ENCODE peak calls at places on chromosome 18, in ten cellular contexts. Y is K562; I is upper lobe of right lung; V is CD8-positive, alpha-beta T cell; N is pancreas; O is fibroblast of lung; K is mucosa of descending colon; M is psoas muscle; S is A549; F is sigmoid colon. H is an unnamed sample.

GRCh38 chr18:56044239-56044638 is 456.2 kb upstream of the TCF4 start:
- DNase-seq in Y (no peak), M (no peak), I (no peak), S (no peak), O (no peak), F (no peak), V (no peak), K (no peak), N (no peak), H (no peak)

GRCh38 chr18:2894131-2894840 is 47.5 kb downstream of the EMILIN2 start:
- DNase-seq in Y (peak), I (no peak), K (no peak), F (no peak), N (no peak), O (peak), V (no peak), S (no peak), M (no peak), H (no peak)

GRCh38 chr18:32530947-32531651 is 60.4 kb upstream of the GAREM1 start:
- DNase-seq in V (no peak), F (no peak), Y (no peak), I (no peak), M (no peak), S (no peak), N (no peak), K (no peak), O (peak), H (peak)

GRCh38 chr18:494602-494983 is 5.9 kb downstream of the COLEC12 start:
- DNase-seq in Y (no peak), N (no peak), I (no peak), O (peak), M (no peak), S (no peak), V (no peak), F (no peak), K (no peak), H (peak)

GRCh38 chr18:63376493-63377053 is 9.6 kb upstream of the KDSR start:
- DNase-seq in V (no peak), Y (no peak), M (no peak), F (no peak), N (no peak), K (no peak), O (peak), S (no peak), I (no peak), H (no peak)

GRCh38 chr18:24398515-24398914 is 891 bp upstream of the OSBPL1A start:
- DNase-seq in I (no peak), N (no peak), S (no peak), F (no peak), V (no peak), K (peak), M (no peak), O (peak), Y (no peak), H (peak)

GRCh38 chr18:2969695-2970094 is 43.2 kb downstream of the LPIN2 start:
- DNase-seq in O (no peak), I (no peak), M (no peak), S (no peak), N (no peak), Y (no peak), K (no peak), F (no peak), V (no peak), H (no peak)

GRCh38 chr18:76441002-76441667 is 53.9 kb downstream of the ZNF516 start:
- DNase-seq in V (no peak), K (no peak), N (peak), Y (no peak), M (no peak), O (no peak), S (no peak), F (peak), I (peak), H (no peak)

GRCh38 chr18:75362435-75362834 is 65.1 kb downstream of the SMIM21 start:
- DNase-seq in S (no peak), M (no peak), N (no peak), Y (no peak), O (no peak), K (no peak), V (no peak), I (no peak), F (no peak), H (no peak)

GRCh38 chr18:9147440-9148238 is 11.1 kb downstream of the ANKRD12 start:
- DNase-seq in N (no peak), Y (peak), S (peak), F (no peak), K (no peak), V (no peak), I (no peak), M (no peak), O (peak), H (peak)

GRCh38 chr18:23689616-23690504 is 607 bp downstream of the LAMA3 start:
- DNase-seq in N (peak), S (peak), I (peak), F (no peak), M (peak), K (peak), V (no peak), O (no peak), Y (no peak), H (no peak)

GRCh38 chr18:68796936-68797690 is 767 bp upstream of the CCDC102B start:
- DNase-seq in Y (no peak), K (no peak), I (no peak), S (no peak), M (no peak), O (peak), V (no peak), F (no peak), N (no peak), H (peak)

GRCh38 chr18:74511823-74512222 is 15.7 kb downstream of the CNDP2 start:
- DNase-seq in I (no peak), M (no peak), Y (no peak), K (no peak), O (no peak), S (no peak), V (no peak), F (peak), N (no peak), H (no peak)

GRCh38 chr18:28013064-28013463 is 163.9 kb downstream of the CDH2 start:
- DNase-seq in V (no peak), Y (no peak), M (no peak), F (no peak), N (no peak), O (peak), I (no peak), K (no peak), S (no peak), H (no peak)

GRCh38 chr18:46630160-46630559 is 26.9 kb downstream of the LOXHD1 start:
- DNase-seq in I (no peak), O (peak), N (no peak), F (no peak), S (no peak), K (no peak), Y (no peak), M (no peak), V (no peak), H (no peak)

GRCh38 chr18:34647251-34647650 is 62.8 kb upstream of the DTNA start:
- DNase-seq in V (no peak), Y (peak), O (no peak), I (no peak), K (no peak), S (peak), N (no peak), F (no peak), M (no peak), H (no peak)
- H3K4me3 ChIP-seq in V (no peak), Y (no peak), O (no peak), I (no peak), K (no peak), S (no peak), N (no peak), F (no peak), M (no peak), H (no peak)

GRCh38 chr18:30175061-30175574 is 867.4 kb downstream of the DSC3 start:
- DNase-seq in M (no peak), V (no peak), N (peak), F (no peak), K (peak), S (no peak), I (no peak), O (no peak), Y (peak), H (no peak)
- TF ChIP-seq CTCF in M (no peak), V (no peak), N (no peak), F (no peak), K (no peak), S (no peak), I (no peak), O (no peak), Y (no peak), H (no peak)

GRCh38 chr18:47919916-47920315 is 10.5 kb downstream of the SMAD2 start:
- DNase-seq in I (no peak), F (no peak), O (no peak), S (no peak), V (no peak), K (no peak), N (no peak), Y (no peak), M (no peak), H (no peak)
- H3K4me3 ChIP-seq in I (no peak), F (no peak), O (no peak), S (no peak), V (no peak), K (no peak), N (no peak), Y (no peak), M (no peak), H (no peak)

DNA sequence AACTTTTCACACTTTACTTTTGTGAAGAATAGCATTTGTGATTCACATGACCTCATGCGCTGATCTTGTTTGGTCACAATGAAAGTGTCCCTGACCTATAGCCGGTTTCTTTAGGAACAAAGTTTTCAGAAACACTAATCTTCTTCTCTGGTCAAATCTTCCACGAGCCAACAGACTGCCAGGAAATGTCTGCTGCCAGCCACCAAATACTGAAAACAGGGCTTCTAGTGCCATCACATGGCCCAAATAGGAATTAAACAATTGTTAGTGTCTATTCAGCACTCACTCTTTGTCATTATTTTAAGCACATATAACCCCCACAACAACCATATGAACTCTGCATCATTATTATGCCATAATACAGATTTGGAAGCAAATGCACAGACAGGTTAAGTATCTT is 286.5 kb upstream of the SYT4 start:
- DNase-seq in F (no peak), N (peak), V (no peak), I (no peak), S (no peak), O (peak), M (no peak), K (no peak), Y (no peak), H (peak)
- TF ChIP-seq CTCF in F (peak), N (peak), V (no peak), I (peak), S (peak), O (peak), M (peak), K (no peak), Y (no peak), H (peak)

GRCh38 chr18:71168576-71169145 is 879.8 kb downstream of the SOCS6 start:
- DNase-seq in Y (no peak), S (no peak), K (no peak), I (no peak), O (peak), V (no peak), N (no peak), F (no peak), M (no peak), H (peak)
- H3K4me3 ChIP-seq in Y (no peak), S (no peak), K (no peak), I (no peak), O (no peak), V (no peak), N (no peak), F (no peak), M (no peak), H (no peak)

DNA sequence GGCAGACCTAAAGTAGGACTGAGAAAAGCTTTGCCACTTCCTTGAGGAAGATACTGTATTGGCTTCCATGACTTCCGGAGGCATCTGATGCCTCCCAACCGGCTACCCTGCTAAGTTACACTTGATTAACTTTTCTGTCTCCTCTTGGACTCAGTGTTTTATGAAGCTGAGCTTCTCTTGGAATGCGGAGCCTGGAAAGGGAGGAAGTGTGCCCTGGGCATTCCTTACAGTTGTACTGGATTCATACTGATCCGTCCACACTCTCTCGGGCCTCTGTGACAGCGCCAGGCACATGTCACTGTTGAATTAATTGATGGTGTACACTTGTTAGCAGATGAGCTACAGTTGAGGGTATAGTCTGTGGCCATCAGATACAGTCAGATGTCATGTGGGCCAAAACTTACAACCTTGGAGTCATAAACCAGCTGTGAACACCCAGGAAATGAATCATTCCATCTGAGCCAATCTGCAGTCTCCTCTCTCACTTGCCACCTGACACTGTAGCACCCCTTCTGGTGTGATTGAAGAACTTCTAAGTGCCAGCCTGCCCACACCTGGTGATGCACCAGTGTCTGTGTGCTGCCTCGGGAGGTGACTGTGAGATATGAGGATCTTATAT is 122.5 kb downstream of the FHOD3 start:
- DNase-seq in S (no peak), V (no peak), K (no peak), O (peak), F (no peak), N (no peak), Y (peak), I (no peak), M (no peak), H (no peak)
- TF ChIP-seq CTCF in S (no peak), V (no peak), K (no peak), O (no peak), F (no peak), N (no peak), Y (peak), I (no peak), M (peak), H (no peak)

GRCh38 chr18:13219012-13219396 is 444 bp downstream of the LDLRAD4 start:
- DNase-seq in F (no peak), S (no peak), M (no peak), I (no peak), N (peak), K (no peak), Y (no peak), V (no peak), O (no peak), H (no peak)
- H3K4me3 ChIP-seq in F (peak), S (peak), M (peak), I (peak), N (peak), K (peak), Y (no peak), V (peak), O (no peak), H (no peak)

GRCh38 chr18:52670903-52671302 is 330.9 kb downstream of the DCC start:
- DNase-seq in M (no peak), O (peak), I (no peak), Y (no peak), K (no peak), F (no peak), S (peak), V (no peak), N (no peak), H (peak)
- TF ChIP-seq CTCF in M (no peak), O (no peak), I (peak), Y (no peak), K (no peak), F (no peak), S (peak), V (no peak), N (no peak), H (peak)

GRCh38 chr18:47930844-47931706 is 616 bp upstream of the SMAD2 start:
- DNase-seq in M (peak), V (peak), F (peak), Y (peak), N (peak), K (peak), S (peak), I (peak), O (peak), H (peak)

GRCh38 chr18:47926101-47926850 is 4.2 kb downstream of the SMAD2 start:
- DNase-seq in K (no peak), N (no peak), O (no peak), V (no peak), I (no peak), S (no peak), M (no peak), F (no peak), Y (peak), H (no peak)

GRCh38 chr18:47930086-47930843 is at the start of gene SMAD2:
- DNase-seq in F (peak), S (peak), Y (peak), N (peak), O (peak), M (peak), V (peak), I (peak), K (peak), H (peak)

GRCh38 chr18:47929681-47930085 is 776 bp downstream of the SMAD2 start:
- DNase-seq in F (no peak), V (no peak), I (no peak), Y (peak), O (no peak), M (no peak), N (no peak), K (no peak), S (no peak), H (no peak)

GRCh38 chr18:47928466-47928865 is 2.0 kb downstream of the SMAD2 start:
- DNase-seq in K (no peak), O (peak), F (no peak), V (no peak), S (no peak), I (no peak), N (no peak), M (no peak), Y (peak), H (peak)
- H3K4me3 ChIP-seq in K (no peak), O (peak), F (peak), V (peak), S (peak), I (peak), N (no peak), M (peak), Y (peak), H (peak)

DNA sequence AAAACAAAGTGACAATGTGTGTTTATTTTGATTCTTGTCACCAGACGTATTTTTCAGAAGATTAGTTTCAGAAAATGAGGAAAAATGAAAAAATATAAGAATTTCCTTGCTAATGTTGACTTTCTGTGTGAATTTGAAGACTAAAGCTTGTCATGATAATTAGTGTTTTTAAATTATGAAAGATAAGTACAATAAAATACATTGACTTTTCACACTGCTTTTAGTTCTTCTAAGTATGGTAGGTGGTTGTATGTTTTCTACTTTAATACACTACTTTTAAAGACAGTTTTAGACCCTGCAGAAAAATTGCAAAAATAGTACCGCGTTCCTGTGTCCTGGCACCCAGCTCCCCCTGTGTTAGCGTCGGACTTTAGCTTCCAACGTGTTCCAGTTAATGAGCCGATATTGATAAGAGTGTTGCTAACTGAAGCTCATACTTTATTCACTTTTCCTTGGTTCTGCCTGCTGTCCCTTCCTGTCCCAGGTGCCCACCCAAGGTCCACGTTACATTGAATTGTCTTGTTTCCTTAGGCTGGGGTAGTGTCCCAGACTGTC is 695 bp downstream of the RBFA start:
- DNase-seq in S (no peak), O (no peak), V (no peak), Y (no peak), N (no peak), M (no peak), F (no peak), K (no peak), I (no peak), H (peak)
- TF ChIP-seq CTCF in S (no peak), O (no peak), V (no peak), Y (no peak), N (no peak), M (no peak), F (no peak), K (no peak), I (no peak), H (no peak)

H was measured in astrocyte of the spinal cord.